ENCODE peak calls at places on chromosomes 12 and 14, in eight cellular contexts. One of them, this sample, is unnamed.

GRCh38 chr12:38152816-38153736 is 163.5 kb upstream of the ALG10B start:
- DNase-seq in Karpas-422: no peak
- DNase-seq in MM.1S: no peak
- DNase-seq in IMR-90: no peak
- DNase-seq in CD4-positive, alpha-beta memory T cell: no peak
- DNase-seq in aorta: no peak
- DNase-seq in small intestine: no peak
- DNase-seq in left lung: peak
- DNase-seq in this sample: no peak

GRCh38 chr12:41932470-41932991 is 212.1 kb downstream of the GXYLT1 start:
- DNase-seq in small intestine: peak
- DNase-seq in left lung: peak
- DNase-seq in Karpas-422: peak
- DNase-seq in IMR-90: no peak
- DNase-seq in aorta: peak
- DNase-seq in CD4-positive, alpha-beta memory T cell: no peak
- DNase-seq in MM.1S: no peak
- DNase-seq in this sample: peak

GRCh38 chr12:105382771-105383632 is 52.5 kb downstream of the C12orf75 start:
- DNase-seq in MM.1S: peak
- DNase-seq in CD4-positive, alpha-beta memory T cell: peak
- DNase-seq in left lung: no peak
- DNase-seq in small intestine: peak
- DNase-seq in aorta: no peak
- DNase-seq in Karpas-422: peak
- DNase-seq in IMR-90: peak
- DNase-seq in this sample: no peak

GRCh38 chr14:60512952-60513554 is 4.1 kb downstream of the SIX6 start:
- DNase-seq in Karpas-422: no peak
- DNase-seq in aorta: no peak
- DNase-seq in MM.1S: no peak
- DNase-seq in small intestine: no peak
- DNase-seq in left lung: no peak
- DNase-seq in IMR-90: no peak
- DNase-seq in CD4-positive, alpha-beta memory T cell: no peak
- DNase-seq in this sample: no peak

GRCh38 chr12:12784911-12785814 is at the start of gene APOLD1:
- DNase-seq in left lung: no peak
- DNase-seq in MM.1S: no peak
- DNase-seq in Karpas-422: no peak
- DNase-seq in CD4-positive, alpha-beta memory T cell: no peak
- DNase-seq in small intestine: no peak
- DNase-seq in IMR-90: no peak
- DNase-seq in aorta: no peak
- DNase-seq in this sample: no peak

GRCh38 chr14:76472199-76472723 is 96.3 kb downstream of the ESRRB start:
- DNase-seq in CD4-positive, alpha-beta memory T cell: no peak
- DNase-seq in MM.1S: no peak
- DNase-seq in IMR-90: no peak
- DNase-seq in aorta: no peak
- DNase-seq in Karpas-422: no peak
- DNase-seq in small intestine: no peak
- DNase-seq in left lung: no peak
- DNase-seq in this sample: no peak

GRCh38 chr12:26791328-26791791 is 41.6 kb downstream of the ITPR2 start:
- DNase-seq in Karpas-422: peak
- DNase-seq in IMR-90: peak
- DNase-seq in aorta: no peak
- DNase-seq in CD4-positive, alpha-beta memory T cell: no peak
- DNase-seq in small intestine: no peak
- DNase-seq in left lung: no peak
- DNase-seq in MM.1S: no peak
- DNase-seq in this sample: no peak

GRCh38 chr14:68854421-68854820 is 61.6 kb upstream of the ZFP36L1 start:
- DNase-seq in Karpas-422: no peak
- DNase-seq in small intestine: no peak
- DNase-seq in aorta: no peak
- DNase-seq in MM.1S: no peak
- DNase-seq in IMR-90: no peak
- DNase-seq in CD4-positive, alpha-beta memory T cell: no peak
- DNase-seq in left lung: no peak
- DNase-seq in this sample: no peak

GRCh38 chr12:53870122-53870521 is 68.5 kb upstream of the HOXC13 start:
- DNase-seq in small intestine: no peak
- DNase-seq in IMR-90: no peak
- DNase-seq in CD4-positive, alpha-beta memory T cell: no peak
- DNase-seq in Karpas-422: no peak
- DNase-seq in left lung: no peak
- DNase-seq in aorta: no peak
- DNase-seq in MM.1S: no peak
- DNase-seq in this sample: no peak

GRCh38 chr12:59393506-59393905 is 202.3 kb upstream of the SLC16A7 start:
- DNase-seq in aorta: no peak
- DNase-seq in CD4-positive, alpha-beta memory T cell: no peak
- DNase-seq in IMR-90: no peak
- DNase-seq in MM.1S: no peak
- DNase-seq in left lung: no peak
- DNase-seq in Karpas-422: no peak
- DNase-seq in small intestine: no peak
- DNase-seq in this sample: no peak

GRCh38 chr12:125071456-125071855 is 6.2 kb downstream of the AACS start:
- DNase-seq in aorta: no peak
- DNase-seq in small intestine: no peak
- DNase-seq in Karpas-422: peak
- DNase-seq in IMR-90: no peak
- DNase-seq in left lung: no peak
- DNase-seq in MM.1S: no peak
- DNase-seq in CD4-positive, alpha-beta memory T cell: no peak
- DNase-seq in this sample: no peak

GRCh38 chr14:104931771-104932675 is 7.3 kb downstream of the PLD4 start:
- DNase-seq in CD4-positive, alpha-beta memory T cell: no peak
- DNase-seq in left lung: peak
- DNase-seq in MM.1S: no peak
- DNase-seq in aorta: peak
- DNase-seq in IMR-90: no peak
- DNase-seq in small intestine: no peak
- DNase-seq in Karpas-422: no peak
- DNase-seq in this sample: no peak

GRCh38 chr12:93419388-93420034 is 22.2 kb downstream of the UBE2N start:
- DNase-seq in IMR-90: peak
- DNase-seq in Karpas-422: peak
- DNase-seq in aorta: no peak
- DNase-seq in small intestine: peak
- DNase-seq in CD4-positive, alpha-beta memory T cell: peak
- DNase-seq in MM.1S: peak
- DNase-seq in left lung: no peak
- DNase-seq in this sample: no peak

GRCh38 chr14:51095854-51096823 is 1.2 kb upstream of the TRIM9 start:
- DNase-seq in left lung: peak
- DNase-seq in MM.1S: no peak
- DNase-seq in Karpas-422: peak
- DNase-seq in CD4-positive, alpha-beta memory T cell: no peak
- DNase-seq in IMR-90: peak
- DNase-seq in aorta: peak
- DNase-seq in small intestine: no peak
- DNase-seq in this sample: peak

GRCh38 chr14:78074546-78074945 is 95.6 kb upstream of the NRXN3 start:
- DNase-seq in aorta: no peak
- DNase-seq in IMR-90: no peak
- DNase-seq in CD4-positive, alpha-beta memory T cell: no peak
- DNase-seq in Karpas-422: no peak
- DNase-seq in MM.1S: no peak
- DNase-seq in small intestine: no peak
- DNase-seq in left lung: no peak
- DNase-seq in this sample: no peak

GRCh38 chr14:103450423-103450822 is 65.2 kb downstream of the MARK3 start:
- DNase-seq in Karpas-422: no peak
- DNase-seq in IMR-90: no peak
- DNase-seq in MM.1S: no peak
- DNase-seq in CD4-positive, alpha-beta memory T cell: no peak
- DNase-seq in aorta: no peak
- DNase-seq in small intestine: no peak
- DNase-seq in left lung: no peak
- DNase-seq in this sample: no peak

GRCh38 chr12:113359939-113360748 is 1.8 kb downstream of the PLBD2 start:
- DNase-seq in small intestine: no peak
- DNase-seq in left lung: no peak
- DNase-seq in aorta: peak
- DNase-seq in CD4-positive, alpha-beta memory T cell: no peak
- DNase-seq in IMR-90: no peak
- DNase-seq in MM.1S: no peak
- DNase-seq in Karpas-422: no peak
- DNase-seq in this sample: no peak

GRCh38 chr12:116599285-116600122 is 40.3 kb downstream of the MAP1LC3B2 start:
- DNase-seq in left lung: peak
- DNase-seq in small intestine: peak
- DNase-seq in Karpas-422: peak
- DNase-seq in IMR-90: peak
- DNase-seq in CD4-positive, alpha-beta memory T cell: peak
- DNase-seq in MM.1S: peak
- DNase-seq in aorta: peak
- DNase-seq in this sample: peak
- H3K4me3 ChIP-seq in left lung: peak
- H3K4me3 ChIP-seq in small intestine: no peak
- H3K4me3 ChIP-seq in Karpas-422: no peak
- H3K4me3 ChIP-seq in IMR-90: no peak
- H3K4me3 ChIP-seq in CD4-positive, alpha-beta memory T cell: no peak
- H3K4me3 ChIP-seq in MM.1S: no peak
- H3K4me3 ChIP-seq in aorta: peak
- H3K4me3 ChIP-seq in this sample: no peak

DNA sequence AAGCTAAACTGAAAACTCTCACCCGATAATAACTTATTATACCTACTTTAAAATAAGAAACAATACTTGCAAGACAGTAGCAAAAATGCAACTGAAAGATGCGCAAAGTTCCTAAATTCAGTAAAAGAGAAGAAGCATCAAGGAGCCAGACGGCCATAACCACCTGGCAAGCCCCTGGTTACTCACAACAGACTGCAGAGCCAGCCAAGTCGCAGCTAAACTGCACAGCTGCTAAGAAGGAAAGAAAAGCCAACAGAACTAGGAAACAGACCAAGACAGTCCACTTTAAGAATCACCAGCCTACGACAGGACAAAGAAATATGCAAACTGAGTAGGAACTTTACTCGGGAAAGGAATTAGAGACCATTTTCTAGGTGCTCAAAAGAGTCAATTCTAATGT is 127.9 kb downstream of the TMTC1 start:
- DNase-seq in left lung: no peak
- DNase-seq in IMR-90: peak
- DNase-seq in aorta: no peak
- DNase-seq in Karpas-422: no peak
- DNase-seq in MM.1S: peak
- DNase-seq in small intestine: no peak
- DNase-seq in CD4-positive, alpha-beta memory T cell: no peak
- DNase-seq in this sample: no peak
- H3K27ac ChIP-seq in left lung: no peak
- H3K27ac ChIP-seq in IMR-90: no peak
- H3K27ac ChIP-seq in aorta: no peak
- H3K27ac ChIP-seq in Karpas-422: no peak
- H3K27ac ChIP-seq in MM.1S: peak
- H3K27ac ChIP-seq in small intestine: no peak
- H3K27ac ChIP-seq in CD4-positive, alpha-beta memory T cell: no peak
- H3K27ac ChIP-seq in this sample: no peak

DNA sequence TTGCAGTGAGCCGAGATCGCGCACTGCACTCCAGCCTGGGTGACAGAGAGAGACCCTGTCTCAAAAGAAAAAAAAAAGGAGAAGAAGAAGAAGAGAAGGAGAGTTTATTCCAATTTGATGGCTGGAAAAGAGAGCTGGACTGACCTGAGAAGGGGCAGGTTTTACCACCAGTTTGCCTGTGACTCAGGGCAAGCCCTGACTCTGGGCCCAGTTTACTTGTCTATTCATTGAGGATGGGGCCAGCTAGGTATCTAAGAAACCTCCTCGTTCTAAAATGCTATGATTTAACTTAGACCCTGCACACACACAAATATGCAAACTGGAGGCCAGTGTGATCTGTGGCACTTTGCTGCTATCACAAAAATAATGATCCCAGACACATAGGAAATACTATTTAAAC is 155.0 kb downstream of the FOXN3 start:
- DNase-seq in MM.1S: no peak
- DNase-seq in aorta: no peak
- DNase-seq in left lung: no peak
- DNase-seq in Karpas-422: no peak
- DNase-seq in small intestine: no peak
- DNase-seq in CD4-positive, alpha-beta memory T cell: no peak
- DNase-seq in IMR-90: no peak
- DNase-seq in this sample: no peak
- H3K4me3 ChIP-seq in MM.1S: no peak
- H3K4me3 ChIP-seq in aorta: no peak
- H3K4me3 ChIP-seq in left lung: no peak
- H3K4me3 ChIP-seq in Karpas-422: no peak
- H3K4me3 ChIP-seq in small intestine: no peak
- H3K4me3 ChIP-seq in CD4-positive, alpha-beta memory T cell: no peak
- H3K4me3 ChIP-seq in IMR-90: no peak
- H3K4me3 ChIP-seq in this sample: no peak

DNA sequence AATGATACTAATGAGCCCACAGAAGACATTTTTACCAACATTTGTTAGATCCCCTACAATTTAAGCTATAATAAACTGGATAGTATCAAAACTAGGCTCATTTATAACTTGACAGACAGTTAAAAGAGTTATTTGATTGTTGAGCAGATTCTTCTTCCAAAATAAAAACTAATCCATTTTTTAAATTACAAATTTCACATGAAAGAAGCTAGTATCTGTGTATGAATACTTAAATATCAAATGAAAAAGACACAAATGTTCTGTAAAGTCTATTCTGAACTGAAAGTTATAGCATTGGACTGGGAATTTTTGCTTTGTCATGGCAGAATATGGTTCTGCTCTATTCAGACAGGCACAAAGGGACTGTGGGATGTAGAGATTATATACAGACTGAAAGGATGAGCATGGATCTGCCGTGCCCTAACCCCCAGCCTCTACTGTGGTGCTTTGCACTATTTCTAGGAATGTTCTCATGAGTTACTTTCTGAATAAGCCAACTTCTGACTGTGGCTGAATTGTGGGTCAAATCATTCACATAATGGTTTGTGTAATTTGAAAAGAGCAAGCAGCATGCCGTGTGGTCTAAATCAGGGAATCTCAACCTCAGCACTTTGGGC is 352.7 kb downstream of the KCNH5 start:
- DNase-seq in Karpas-422: no peak
- DNase-seq in left lung: no peak
- DNase-seq in small intestine: peak
- DNase-seq in aorta: no peak
- DNase-seq in MM.1S: no peak
- DNase-seq in IMR-90: peak
- DNase-seq in CD4-positive, alpha-beta memory T cell: no peak
- DNase-seq in this sample: no peak
- H3K27ac ChIP-seq in Karpas-422: no peak
- H3K27ac ChIP-seq in left lung: peak
- H3K27ac ChIP-seq in small intestine: peak
- H3K27ac ChIP-seq in aorta: no peak
- H3K27ac ChIP-seq in MM.1S: no peak
- H3K27ac ChIP-seq in IMR-90: peak
- H3K27ac ChIP-seq in CD4-positive, alpha-beta memory T cell: no peak
- H3K27ac ChIP-seq in this sample: peak

GRCh38 chr14:81465507-81466228 is 65.5 kb upstream of the STON2 start:
- DNase-seq in small intestine: no peak
- DNase-seq in left lung: no peak
- DNase-seq in Karpas-422: no peak
- DNase-seq in MM.1S: no peak
- DNase-seq in IMR-90: no peak
- DNase-seq in CD4-positive, alpha-beta memory T cell: no peak
- DNase-seq in aorta: no peak
- DNase-seq in this sample: no peak
- H3K4me3 ChIP-seq in small intestine: no peak
- H3K4me3 ChIP-seq in left lung: no peak
- H3K4me3 ChIP-seq in Karpas-422: no peak
- H3K4me3 ChIP-seq in MM.1S: no peak
- H3K4me3 ChIP-seq in IMR-90: no peak
- H3K4me3 ChIP-seq in CD4-positive, alpha-beta memory T cell: no peak
- H3K4me3 ChIP-seq in aorta: no peak
- H3K4me3 ChIP-seq in this sample: no peak

This sample was measured in pancreas.